ENCODE peak calls at places on chromosomes 12 and 14, in four cellular contexts. R, E, H and X are unnamed samples.
A peak's percentile ranks its signal among the peaks of the same experiment; 100 is the strongest.

GRCh38 chr14:56145181-56145580 is 27.0 kb downstream of the PELI2 start:
- DNase-seq in R (no peak), E (no peak), H (no peak), X (no peak)

GRCh38 chr14:95508377-95508776 is 8.1 kb downstream of the SYNE3 start:
- DNase-seq in H (no peak), R (no peak), E (no peak), X (no peak)

GRCh38 chr12:54199034-54199433 is 10.2 kb upstream of the SMUG1 start:
- DNase-seq in R (no peak), H (no peak), E (no peak), X (no peak)

GRCh38 chr12:14540801-14541462 is 26.8 kb downstream of the PLBD1 start:
- DNase-seq in R (no peak), H (no peak), E (no peak), X (no peak)

GRCh38 chr14:104147346-104148125 is 9.1 kb downstream of the KIF26A start:
- DNase-seq in R (no peak), H (no peak), E (no peak), X (no peak)

GRCh38 chr12:114794049-114794558 is 110.1 kb upstream of the TBX3 start:
- DNase-seq in E (peak; percentile 52), R (no peak), H (no peak), X (no peak)

GRCh38 chr14:63297387-63297786 is 21.3 kb downstream of the GPHB5 start:
- DNase-seq in E (no peak), H (no peak), R (no peak), X (no peak)

GRCh38 chr14:29820785-29821184 is 106.9 kb downstream of the PRKD1 start:
- DNase-seq in R (no peak), E (no peak), H (no peak), X (no peak)

GRCh38 chr12:12864243-12864642 is 27.1 kb upstream of the GPRC5A start:
- DNase-seq in E (no peak), R (no peak), H (no peak), X (no peak)

GRCh38 chr12:91651728-91652127 is 469.1 kb upstream of the DCN start:
- DNase-seq in E (no peak), R (no peak), H (no peak), X (no peak)

GRCh38 chr12:79618848-79619404 is 71.8 kb downstream of the PAWR start:
- DNase-seq in R (no peak), H (no peak), E (no peak), X (no peak)

GRCh38 chr14:55005071-55005470 is 21.8 kb downstream of the WDHD1 start:
- DNase-seq in H (no peak), E (no peak), R (no peak), X (no peak)

GRCh38 chr12:22615963-22616501 is 8.9 kb upstream of the ETNK1 start:
- DNase-seq in R (no peak), E (no peak), H (no peak), X (no peak)

GRCh38 chr12:12845794-12846243 is 32.7 kb downstream of the DDX47 start:
- DNase-seq in H (no peak), R (no peak), E (no peak), X (no peak)

GRCh38 chr12:126198966-126199692 is 1133.9 kb downstream of the AACS start:
- DNase-seq in H (no peak), R (no peak), E (no peak), X (no peak)

GRCh38 chr12:92628476-92628875 is 74.3 kb upstream of the PLEKHG7 start:
- DNase-seq in R (no peak), H (no peak), E (no peak), X (no peak)

GRCh38 chr12:39230086-39230485 is 212.8 kb downstream of the KIF21A start:
- DNase-seq in R (no peak), H (no peak), E (no peak), X (no peak)

GRCh38 chr14:34254596-34254995 is 207.4 kb downstream of the SPTSSA start:
- DNase-seq in E (no peak), H (no peak), R (no peak), X (peak; percentile 3)

GRCh38 chr14:90087433-90087832 is 25.6 kb downstream of the KCNK13 start:
- DNase-seq in R (no peak), H (no peak), E (peak; percentile 45), X (peak; percentile 13)

GRCh38 chr14:105414456-105415371 is 4.9 kb upstream of the MTA1 start:
- DNase-seq in H (peak; percentile 82), E (peak; percentile 78), R (peak; percentile 82), X (peak; percentile 68)

GRCh38 chr12:27901959-27902358 is 70.6 kb downstream of the PTHLH start:
- DNase-seq in R (no peak), H (no peak), E (no peak), X (no peak)

GRCh38 chr14:73785834-73786631 is 65.6 kb upstream of the PTGR2 start:
- DNase-seq in R (peak; percentile 60), E (peak; percentile 83), H (peak; percentile 93), X (peak; percentile 79)

GRCh38 chr14:73786632-73786941 is 65.0 kb upstream of the PTGR2 start:
- DNase-seq in E (no peak), R (no peak), H (no peak), X (peak; percentile 51)

GRCh38 chr14:73787760-73788508 is 63.7 kb upstream of the PTGR2 start:
- DNase-seq in H (peak; percentile 80), E (no peak), R (no peak), X (no peak)

GRCh38 chr14:73785336-73785833 is 66.2 kb upstream of the PTGR2 start:
- DNase-seq in H (peak; percentile 75), R (no peak), E (no peak), X (peak; percentile 75)

GRCh38 chr14:73786942-73787759 is 64.5 kb upstream of the PTGR2 start:
- DNase-seq in R (no peak), H (peak; percentile 83), E (peak; percentile 76), X (peak; percentile 70)
- TF ChIP-seq POLR2A in R (peak; percentile 39), H (peak; percentile 40), E (no peak), X (peak; percentile 82)

GRCh38 chr12:56359851-56360767 is at the start of gene STAT2:
- DNase-seq in H (peak; percentile 99), E (peak; percentile 99), R (peak; percentile 98), X (peak; percentile 99)
- TF ChIP-seq POLR2A in H (peak; percentile 74), E (peak; percentile 41), R (peak; percentile 74), X (peak; percentile 81)

GRCh38 chr12:122021822-122022392 is at the start of gene BCL7A:
- DNase-seq in E (peak; percentile 74), R (peak; percentile 47), H (peak; percentile 86), X (peak; percentile 79)
- TF ChIP-seq POLR2A in E (no peak), R (peak; percentile 63), H (peak; percentile 47), X (peak; percentile 88)

DNA sequence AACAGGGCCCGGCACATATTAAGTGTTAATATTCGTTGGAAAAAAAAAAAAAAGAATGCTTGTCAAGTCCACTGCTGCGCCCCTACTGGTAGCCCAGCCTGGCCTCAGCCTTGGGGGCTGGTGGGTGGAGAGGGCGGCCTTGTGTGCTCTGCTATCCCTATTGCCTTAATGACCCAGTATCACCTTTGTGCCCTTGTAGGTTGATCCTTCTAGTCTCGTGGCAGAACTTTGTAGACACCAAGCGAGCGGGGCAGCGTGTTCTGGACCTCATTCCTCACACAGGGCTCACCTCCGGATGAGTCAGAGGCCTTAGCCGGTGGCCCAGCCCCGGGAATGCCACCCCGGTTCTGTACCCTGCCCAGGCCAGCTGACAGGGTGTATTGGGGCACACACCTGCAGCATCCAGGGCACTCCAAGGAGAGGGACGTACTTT is 1.8 kb upstream of the RCOR1 start:
- DNase-seq in E (peak; percentile 71), H (peak; percentile 72), R (peak; percentile 72), X (peak; percentile 17)
- TF ChIP-seq POLR2A in E (no peak), H (no peak), R (peak; percentile 32), X (no peak)

DNA sequence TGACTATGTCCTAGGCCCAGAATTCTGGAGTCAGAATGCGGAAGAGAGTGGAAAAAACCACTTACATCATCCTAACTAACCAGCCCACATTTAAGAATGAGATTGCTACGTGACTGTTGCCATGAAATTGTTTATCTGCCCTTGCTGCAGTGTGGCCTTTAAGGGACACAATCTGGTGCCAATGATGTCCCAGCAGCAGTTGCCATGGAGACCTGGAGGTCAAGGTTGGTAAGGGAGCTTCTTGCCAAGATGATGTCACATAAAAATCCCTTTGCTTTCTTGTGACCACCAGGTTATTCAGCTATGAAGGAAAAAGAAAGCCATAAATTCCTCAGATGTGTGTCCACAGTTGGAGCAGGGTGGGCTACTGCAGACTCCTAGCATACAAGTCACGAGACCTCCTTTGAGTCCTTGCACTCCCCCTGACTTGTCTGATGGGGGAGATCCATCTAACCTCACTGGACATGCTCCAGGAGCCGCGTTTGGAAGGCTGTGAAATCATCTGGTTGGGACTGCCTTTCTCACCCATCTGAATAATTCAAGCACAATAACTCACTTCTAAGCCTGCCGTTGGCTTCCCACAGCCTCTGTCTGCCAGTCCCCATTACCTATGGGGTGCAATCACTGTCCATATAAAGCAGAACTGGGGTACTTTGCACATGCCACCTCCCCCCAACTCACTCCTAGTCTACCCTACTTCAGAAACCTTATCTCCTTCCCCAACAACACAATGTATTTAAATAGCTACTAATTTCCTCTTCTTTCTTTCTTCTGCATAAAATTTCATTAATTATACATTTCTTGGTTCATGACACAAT is 165.6 kb downstream of the ZFP36L1 start:
- DNase-seq in R (no peak), E (peak; percentile 75), H (no peak), X (peak; percentile 68)
- TF ChIP-seq POLR2A in R (no peak), E (no peak), H (no peak), X (no peak)

DNA sequence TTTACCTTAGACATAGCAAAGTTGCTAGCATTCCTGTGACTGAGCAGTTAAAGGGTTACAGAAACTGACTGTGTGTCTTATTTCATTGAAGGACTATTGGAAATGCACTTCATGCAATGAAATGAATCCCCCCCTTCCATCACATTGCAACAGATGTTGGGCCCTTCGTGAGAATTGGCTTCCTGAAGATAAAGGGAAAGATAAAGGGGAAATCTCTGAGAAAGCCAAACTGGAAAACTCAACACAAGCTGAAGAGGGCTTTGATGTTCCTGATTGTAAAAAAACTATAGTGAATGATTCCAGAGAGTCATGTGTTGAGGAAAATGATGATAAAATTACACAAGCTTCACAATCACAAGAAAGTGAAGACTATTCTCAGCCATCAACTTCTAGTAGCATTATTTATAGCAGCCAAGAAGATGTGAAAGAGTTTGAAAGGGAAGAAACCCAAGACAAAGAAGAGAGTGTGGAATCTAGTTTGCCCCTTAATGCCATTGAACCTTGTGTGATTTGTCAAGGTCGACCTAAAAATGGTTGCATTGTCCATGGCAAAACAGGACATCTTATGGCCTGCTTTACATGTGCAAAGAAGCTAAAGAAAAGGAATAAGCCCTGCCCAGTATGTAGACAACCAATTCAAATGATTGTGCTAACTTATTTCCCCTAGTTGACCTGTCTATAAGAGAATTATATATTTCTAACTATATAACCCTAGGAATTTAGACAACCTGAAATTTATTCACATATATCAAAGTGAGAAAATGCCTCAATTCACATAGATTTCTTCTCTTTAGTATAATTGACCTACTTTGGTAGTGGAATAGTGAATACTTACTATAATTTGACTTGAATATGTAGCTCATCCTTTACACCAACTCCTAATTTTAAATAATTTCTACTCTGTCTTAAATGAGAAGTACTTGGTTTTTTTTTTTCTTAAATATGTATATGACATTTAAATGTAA is 31.5 kb downstream of the MDM2 start:
- DNase-seq in R (no peak), H (no peak), E (no peak), X (no peak)
- TF ChIP-seq POLR2A in R (no peak), H (no peak), E (no peak), X (no peak)

GRCh38 chr14:102782974-102783373 is 5.7 kb downstream of the TRAF3 start:
- DNase-seq in H (no peak), E (no peak), R (no peak), X (no peak)
- TF ChIP-seq POLR2A in H (no peak), E (no peak), R (no peak), X (no peak)